ENCODE peak calls at places on chromosomes 5 and 9, in nine cellular contexts. D is stimulated activated naive B cell treated with anti-CD40 and anti-IgM and Interleukin-4, amounts not matched to agents 10 μg/mL and 1 μg/mL and 100 μg/mL, for 72 hours; B is globus pallidus; P is activated CD4-positive, alpha-beta T cell treated with anti-CD3 and anti-CD28 coated beads, Interleukin-2, amount 50 U/mL, for 1 hour; W is NCI-H446 treated with DMSO at 0.1 percent for 48 hours; F is heart left ventricle; T is lower lobe of right lung; V is HuH-7.5; H is small intestine. U is an unnamed sample.

GRCh38 chr5:178310130-178310865 is 77.7 kb upstream of the PHYKPL start:
- DNase-seq in H (no peak), D (no peak), P (no peak), B (no peak), V (no peak), T (peak), W (no peak), F (no peak), U (no peak)

GRCh38 chr9:126752376-126752775 is 52.5 kb upstream of the ZBTB43 start:
- DNase-seq in W (no peak), V (no peak), P (no peak), H (peak), F (no peak), T (no peak), D (no peak), B (no peak), U (no peak)

GRCh38 chr5:51394609-51395008 is 11.4 kb downstream of the ISL1 start:
- DNase-seq in D (no peak), H (no peak), B (no peak), F (no peak), P (no peak), W (no peak), V (no peak), T (no peak), U (no peak)

GRCh38 chr5:159208508-159209437 is 580 bp downstream of the RNF145 start:
- DNase-seq in T (peak), D (peak), F (peak), H (peak), P (peak), V (peak), W (no peak), B (peak), U (peak)

GRCh38 chr5:150131978-150132694 is 23.5 kb downstream of the PDGFRB start:
- DNase-seq in T (no peak), B (no peak), P (no peak), D (no peak), V (no peak), W (no peak), F (no peak), H (no peak), U (no peak)

GRCh38 chr5:116543501-116543900 is 31.1 kb downstream of the SEMA6A start:
- DNase-seq in P (no peak), W (peak), B (no peak), T (no peak), V (no peak), D (no peak), H (no peak), F (no peak), U (no peak)

GRCh38 chr5:87138091-87138819 is 129.4 kb upstream of the RASA1 start:
- DNase-seq in D (no peak), F (no peak), W (no peak), P (no peak), T (no peak), H (no peak), B (peak), V (no peak), U (no peak)

GRCh38 chr5:58399951-58400350 is 59.9 kb downstream of the PLK2 start:
- DNase-seq in P (no peak), D (no peak), T (no peak), W (no peak), F (no peak), V (no peak), H (no peak), B (no peak), U (no peak)

GRCh38 chr5:105931782-105932489 is 1738.8 kb downstream of the EFNA5 start:
- DNase-seq in D (no peak), P (no peak), V (no peak), H (no peak), W (no peak), T (no peak), F (no peak), B (no peak), U (no peak)

GRCh38 chr5:87079219-87079618 is 188.5 kb upstream of the RASA1 start:
- DNase-seq in T (no peak), P (no peak), H (no peak), F (no peak), D (no peak), W (no peak), B (peak), V (no peak), U (no peak)

GRCh38 chr5:160833806-160834205 is 18.2 kb downstream of the ATP10B start:
- DNase-seq in W (no peak), V (no peak), P (no peak), D (no peak), T (no peak), B (no peak), F (no peak), H (no peak), U (no peak)

GRCh38 chr5:73822989-73823339 is 197.0 kb downstream of the ARHGEF28 start:
- DNase-seq in W (peak), T (no peak), B (no peak), V (no peak), H (peak), P (no peak), D (no peak), F (no peak), U (no peak)